ENCODE peak calls at places on chromosomes 12 and 14, in seven cellular contexts. One of them, this sample, is unnamed.

GRCh38 chr12:123142948-123143752 is 7.7 kb downstream of the PITPNM2 start:
- DNase-seq in Calu3: no peak
- DNase-seq in CD8-positive, alpha-beta T cell: no peak
- DNase-seq in tibial artery: peak
- DNase-seq in tibial nerve: no peak
- DNase-seq in mucosa of descending colon: peak
- DNase-seq in Peyer's patch: peak
- DNase-seq in this sample: no peak

GRCh38 chr14:69586420-69586819 is 11.7 kb upstream of the CCDC177 start:
- DNase-seq in Calu3: no peak
- DNase-seq in CD8-positive, alpha-beta T cell: no peak
- DNase-seq in tibial artery: no peak
- DNase-seq in tibial nerve: no peak
- DNase-seq in mucosa of descending colon: no peak
- DNase-seq in Peyer's patch: no peak
- DNase-seq in this sample: no peak

GRCh38 chr12:42705863-42706262 is 116.3 kb upstream of the PRICKLE1 start:
- DNase-seq in Calu3: no peak
- DNase-seq in CD8-positive, alpha-beta T cell: no peak
- DNase-seq in tibial artery: peak
- DNase-seq in tibial nerve: peak
- DNase-seq in mucosa of descending colon: peak
- DNase-seq in Peyer's patch: no peak
- DNase-seq in this sample: no peak

GRCh38 chr14:29463727-29464370 is 463.8 kb downstream of the PRKD1 start:
- DNase-seq in Calu3: no peak
- DNase-seq in CD8-positive, alpha-beta T cell: no peak
- DNase-seq in tibial artery: no peak
- DNase-seq in tibial nerve: no peak
- DNase-seq in mucosa of descending colon: no peak
- DNase-seq in Peyer's patch: no peak
- DNase-seq in this sample: no peak

GRCh38 chr12:90163975-90164374 is 455.3 kb upstream of the ATP2B1 start:
- DNase-seq in Calu3: no peak
- DNase-seq in CD8-positive, alpha-beta T cell: no peak
- DNase-seq in tibial artery: no peak
- DNase-seq in tibial nerve: no peak
- DNase-seq in mucosa of descending colon: no peak
- DNase-seq in Peyer's patch: no peak
- DNase-seq in this sample: no peak

GRCh38 chr12:31117203-31118011 is 43.7 kb downstream of the DDX11 start:
- DNase-seq in Calu3: peak
- DNase-seq in CD8-positive, alpha-beta T cell: peak
- DNase-seq in tibial artery: peak
- DNase-seq in tibial nerve: no peak
- DNase-seq in mucosa of descending colon: peak
- DNase-seq in Peyer's patch: peak
- DNase-seq in this sample: peak

GRCh38 chr12:126404293-126404851 is 1339.1 kb downstream of the AACS start:
- DNase-seq in Calu3: no peak
- DNase-seq in CD8-positive, alpha-beta T cell: no peak
- DNase-seq in tibial artery: no peak
- DNase-seq in tibial nerve: no peak
- DNase-seq in mucosa of descending colon: no peak
- DNase-seq in Peyer's patch: no peak
- DNase-seq in this sample: no peak

GRCh38 chr12:24380122-24380521 is 430.7 kb upstream of the SOX5 start:
- DNase-seq in Calu3: no peak
- DNase-seq in CD8-positive, alpha-beta T cell: no peak
- DNase-seq in tibial artery: no peak
- DNase-seq in tibial nerve: no peak
- DNase-seq in mucosa of descending colon: no peak
- DNase-seq in Peyer's patch: no peak
- DNase-seq in this sample: no peak

GRCh38 chr14:58639842-58640484 is 2.2 kb downstream of the DACT1 start:
- DNase-seq in Calu3: peak
- DNase-seq in CD8-positive, alpha-beta T cell: no peak
- DNase-seq in tibial artery: no peak
- DNase-seq in tibial nerve: no peak
- DNase-seq in mucosa of descending colon: no peak
- DNase-seq in Peyer's patch: no peak
- DNase-seq in this sample: no peak

GRCh38 chr14:72513346-72513745 is 380.6 kb downstream of the DPF3 start:
- DNase-seq in Calu3: no peak
- DNase-seq in CD8-positive, alpha-beta T cell: no peak
- DNase-seq in tibial artery: no peak
- DNase-seq in tibial nerve: no peak
- DNase-seq in mucosa of descending colon: no peak
- DNase-seq in Peyer's patch: no peak
- DNase-seq in this sample: no peak

GRCh38 chr14:34462132-34462893 is at the start of gene SPTSSA:
- DNase-seq in Calu3: peak
- DNase-seq in CD8-positive, alpha-beta T cell: peak
- DNase-seq in tibial artery: peak
- DNase-seq in tibial nerve: peak
- DNase-seq in mucosa of descending colon: peak
- DNase-seq in Peyer's patch: peak
- DNase-seq in this sample: peak

GRCh38 chr14:22387776-22388241 is 201.2 kb downstream of the DAD1 start:
- DNase-seq in Calu3: no peak
- DNase-seq in CD8-positive, alpha-beta T cell: no peak
- DNase-seq in tibial artery: no peak
- DNase-seq in tibial nerve: no peak
- DNase-seq in mucosa of descending colon: no peak
- DNase-seq in Peyer's patch: no peak
- DNase-seq in this sample: no peak

GRCh38 chr12:27610380-27610779 is 85.9 kb upstream of the REP15 start:
- DNase-seq in Calu3: no peak
- DNase-seq in CD8-positive, alpha-beta T cell: no peak
- DNase-seq in tibial artery: no peak
- DNase-seq in tibial nerve: no peak
- DNase-seq in mucosa of descending colon: no peak
- DNase-seq in Peyer's patch: no peak
- DNase-seq in this sample: no peak

GRCh38 chr12:6696690-6697583 is 3.7 kb downstream of the PIANP start:
- DNase-seq in Calu3: no peak
- DNase-seq in CD8-positive, alpha-beta T cell: no peak
- DNase-seq in tibial artery: no peak
- DNase-seq in tibial nerve: no peak
- DNase-seq in mucosa of descending colon: no peak
- DNase-seq in Peyer's patch: no peak
- DNase-seq in this sample: no peak

GRCh38 chr12:12872139-12872933 is 19.0 kb upstream of the GPRC5A start:
- DNase-seq in Calu3: peak
- DNase-seq in CD8-positive, alpha-beta T cell: no peak
- DNase-seq in tibial artery: no peak
- DNase-seq in tibial nerve: no peak
- DNase-seq in mucosa of descending colon: peak
- DNase-seq in Peyer's patch: peak
- DNase-seq in this sample: no peak

GRCh38 chr14:91303091-91303923 is 58.8 kb upstream of the GPR68 start:
- DNase-seq in Calu3: peak
- DNase-seq in CD8-positive, alpha-beta T cell: no peak
- DNase-seq in tibial artery: no peak
- DNase-seq in tibial nerve: no peak
- DNase-seq in mucosa of descending colon: peak
- DNase-seq in Peyer's patch: no peak
- DNase-seq in this sample: no peak

GRCh38 chr12:58601529-58601928 is 318.8 kb downstream of the LRIG3 start:
- DNase-seq in Calu3: no peak
- DNase-seq in CD8-positive, alpha-beta T cell: no peak
- DNase-seq in tibial artery: no peak
- DNase-seq in tibial nerve: no peak
- DNase-seq in mucosa of descending colon: no peak
- DNase-seq in Peyer's patch: no peak
- DNase-seq in this sample: no peak

GRCh38 chr12:77847060-77847541 is 16.4 kb downstream of the NAV3 start:
- DNase-seq in Calu3: no peak
- DNase-seq in CD8-positive, alpha-beta T cell: no peak
- DNase-seq in tibial artery: no peak
- DNase-seq in tibial nerve: no peak
- DNase-seq in mucosa of descending colon: no peak
- DNase-seq in Peyer's patch: no peak
- DNase-seq in this sample: no peak

GRCh38 chr14:102568115-102568614 is 24.3 kb upstream of the RCOR1 start:
- DNase-seq in Calu3: peak
- DNase-seq in CD8-positive, alpha-beta T cell: peak
- DNase-seq in tibial artery: no peak
- DNase-seq in tibial nerve: no peak
- DNase-seq in mucosa of descending colon: peak
- DNase-seq in Peyer's patch: peak
- DNase-seq in this sample: no peak

GRCh38 chr14:89908712-89909450 is 45.6 kb downstream of the EFCAB11 start:
- DNase-seq in Calu3: no peak
- DNase-seq in CD8-positive, alpha-beta T cell: no peak
- DNase-seq in tibial artery: no peak
- DNase-seq in tibial nerve: no peak
- DNase-seq in mucosa of descending colon: no peak
- DNase-seq in Peyer's patch: no peak
- DNase-seq in this sample: no peak

DNA sequence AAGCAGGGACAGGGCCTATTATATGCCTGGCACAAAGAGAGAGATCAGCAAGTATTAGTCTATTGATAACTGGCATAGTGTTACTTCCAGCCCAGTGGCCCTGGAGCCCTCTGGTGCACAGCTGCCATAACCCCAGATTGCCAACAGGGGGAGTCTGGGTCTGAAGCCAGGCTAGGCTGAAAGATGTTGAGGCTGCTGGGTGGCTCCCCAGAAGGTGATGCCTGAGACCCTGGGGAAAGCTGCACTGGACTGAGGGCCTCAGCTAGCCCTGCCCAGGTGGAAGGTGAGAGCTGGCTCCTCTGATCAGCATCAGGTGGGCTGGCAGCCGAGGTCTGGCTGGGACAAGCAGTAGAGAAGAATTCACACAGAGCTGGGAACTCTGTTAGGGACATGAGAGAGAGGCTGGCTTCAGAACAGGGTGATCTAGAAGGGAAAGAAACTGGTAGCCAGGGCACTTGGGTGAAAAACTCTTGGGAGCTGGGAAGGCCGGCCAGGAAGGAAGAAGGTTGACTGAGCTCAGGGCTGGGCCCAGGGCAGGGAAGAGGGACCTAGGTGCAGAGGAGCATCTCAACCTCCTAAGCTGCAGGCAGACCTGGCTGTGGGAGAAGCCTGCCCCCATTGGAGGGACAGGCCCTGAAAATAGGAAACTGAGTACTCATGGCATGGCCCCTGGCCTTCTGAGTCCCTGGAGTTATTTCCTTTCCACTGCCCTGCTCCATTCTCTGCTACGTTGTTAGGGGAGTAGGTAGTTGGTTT is 3.9 kb downstream of the GZMH start:
- DNase-seq in Calu3: peak
- DNase-seq in CD8-positive, alpha-beta T cell: peak
- DNase-seq in tibial artery: no peak
- DNase-seq in tibial nerve: no peak
- DNase-seq in mucosa of descending colon: peak
- DNase-seq in Peyer's patch: peak
- DNase-seq in this sample: no peak
- TF ChIP-seq CTCF in Calu3: peak
- TF ChIP-seq CTCF in CD8-positive, alpha-beta T cell: peak
- TF ChIP-seq CTCF in tibial artery: peak
- TF ChIP-seq CTCF in tibial nerve: peak
- TF ChIP-seq CTCF in mucosa of descending colon: peak
- TF ChIP-seq CTCF in Peyer's patch: peak
- TF ChIP-seq CTCF in this sample: peak

GRCh38 chr12:14618990-14619389 is 51.3 kb upstream of the PLBD1 start:
- DNase-seq in Calu3: peak
- DNase-seq in CD8-positive, alpha-beta T cell: no peak
- DNase-seq in tibial artery: no peak
- DNase-seq in tibial nerve: no peak
- DNase-seq in mucosa of descending colon: no peak
- DNase-seq in Peyer's patch: no peak
- DNase-seq in this sample: no peak
- TF ChIP-seq CTCF in Calu3: no peak
- TF ChIP-seq CTCF in CD8-positive, alpha-beta T cell: no peak
- TF ChIP-seq CTCF in tibial artery: peak
- TF ChIP-seq CTCF in tibial nerve: peak
- TF ChIP-seq CTCF in mucosa of descending colon: no peak
- TF ChIP-seq CTCF in Peyer's patch: no peak
- TF ChIP-seq CTCF in this sample: peak

DNA sequence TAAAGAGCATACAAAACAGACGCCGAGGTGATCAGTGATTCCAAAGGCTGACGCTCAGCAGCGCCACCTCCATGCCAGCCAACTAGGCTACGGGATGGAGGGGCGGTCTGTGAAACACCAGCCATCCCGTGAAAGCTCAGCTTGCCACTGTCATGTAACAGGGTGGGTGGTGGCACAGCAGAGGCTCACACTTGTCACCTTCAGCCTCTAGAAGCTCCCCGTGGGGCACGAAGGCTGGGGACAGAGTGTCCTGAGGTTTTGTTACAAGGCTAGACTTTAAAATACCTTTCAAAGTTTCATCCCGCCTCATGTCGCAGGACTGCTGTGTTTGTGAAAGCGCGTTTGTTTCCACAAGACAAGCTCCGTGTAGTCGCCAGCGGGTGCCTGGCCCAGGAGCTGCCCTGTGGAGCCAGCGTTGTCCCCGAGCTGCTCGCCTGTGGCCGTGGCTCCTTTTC is 20.7 kb downstream of the XRCC3 start:
- DNase-seq in Calu3: no peak
- DNase-seq in CD8-positive, alpha-beta T cell: no peak
- DNase-seq in tibial artery: no peak
- DNase-seq in tibial nerve: no peak
- DNase-seq in mucosa of descending colon: peak
- DNase-seq in Peyer's patch: no peak
- DNase-seq in this sample: no peak
- TF ChIP-seq CTCF in Calu3: no peak
- TF ChIP-seq CTCF in CD8-positive, alpha-beta T cell: no peak
- TF ChIP-seq CTCF in tibial artery: no peak
- TF ChIP-seq CTCF in tibial nerve: no peak
- TF ChIP-seq CTCF in mucosa of descending colon: no peak
- TF ChIP-seq CTCF in Peyer's patch: no peak
- TF ChIP-seq CTCF in this sample: no peak

DNA sequence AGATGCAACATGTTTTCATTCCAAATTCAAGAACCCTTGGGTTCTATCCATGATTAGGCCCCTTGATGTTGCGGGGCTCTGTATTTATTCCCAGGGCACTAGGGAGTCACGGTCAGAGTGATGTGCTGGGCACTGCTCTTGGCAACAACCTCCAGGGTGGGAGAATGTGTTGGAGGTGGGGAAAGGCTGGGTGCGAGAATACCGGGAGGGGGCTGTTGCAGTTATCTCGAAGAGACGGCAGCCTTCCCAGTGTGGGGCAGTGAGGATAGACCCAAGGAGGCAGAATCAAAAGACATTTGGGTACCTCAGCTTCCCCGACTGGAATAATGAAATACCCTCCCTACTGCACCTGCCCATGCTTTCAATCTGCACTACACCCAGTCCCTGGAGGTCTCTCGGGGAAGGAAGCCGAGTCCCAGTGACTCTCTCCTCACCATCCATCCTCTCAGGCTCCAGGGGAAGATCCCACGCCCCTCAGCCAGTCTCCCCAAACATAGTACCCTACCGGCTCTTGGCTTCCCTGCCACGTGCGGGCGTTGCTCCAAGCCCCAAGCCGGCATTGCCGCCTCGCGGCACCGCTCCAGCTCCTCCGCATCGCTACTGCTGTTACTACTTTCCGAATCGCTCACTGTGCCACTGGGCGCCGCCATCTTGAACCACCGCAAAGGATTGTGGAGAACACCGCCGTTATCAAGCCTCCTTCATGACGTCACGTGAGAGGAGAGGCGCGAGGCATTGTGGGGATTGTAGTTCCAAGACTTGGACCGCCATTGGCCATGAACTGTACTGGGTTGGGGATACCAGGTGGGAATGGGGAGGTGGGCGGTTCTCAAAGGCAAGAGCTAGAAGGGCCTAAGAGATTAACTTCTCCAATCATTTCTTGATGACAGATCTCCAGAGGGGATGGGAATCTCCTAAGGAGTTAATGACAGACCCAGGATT is at the start of gene C12orf43:
- DNase-seq in Calu3: peak
- DNase-seq in CD8-positive, alpha-beta T cell: peak
- DNase-seq in tibial artery: peak
- DNase-seq in tibial nerve: peak
- DNase-seq in mucosa of descending colon: peak
- DNase-seq in Peyer's patch: peak
- DNase-seq in this sample: peak
- TF ChIP-seq CTCF in Calu3: no peak
- TF ChIP-seq CTCF in CD8-positive, alpha-beta T cell: no peak
- TF ChIP-seq CTCF in tibial artery: no peak
- TF ChIP-seq CTCF in tibial nerve: no peak
- TF ChIP-seq CTCF in mucosa of descending colon: no peak
- TF ChIP-seq CTCF in Peyer's patch: no peak
- TF ChIP-seq CTCF in this sample: no peak